ENCODE peak calls at places on chromosomes 12 and 14, in five cellular contexts. H, F, Q, W and S are unnamed samples.
A peak's percentile ranks its signal among the peaks of the same experiment; 100 is the strongest.

GRCh38 chr14:66038214-66038977 is 447.8 kb upstream of the CCDC196 start:
- DNase-seq in Q (no peak), F (no peak), W (no peak), H (peak; percentile 87), S (no peak)

GRCh38 chr12:1592444-1593231 is 1.7 kb downstream of the FBXL14 start:
- DNase-seq in Q (no peak), W (peak; percentile 64), F (no peak), H (no peak), S (no peak)

GRCh38 chr14:102893452-102893851 is 29.0 kb upstream of the AMN start:
- DNase-seq in H (peak; percentile 95), F (no peak), W (no peak), Q (peak; percentile 93), S (no peak)

GRCh38 chr12:56236091-56236490 is 6.2 kb downstream of the SLC39A5 start:
- DNase-seq in Q (no peak), H (no peak), F (no peak), W (no peak), S (no peak)

GRCh38 chr14:23751591-23751990 is 115.4 kb downstream of the DHRS2 start:
- DNase-seq in H (no peak), Q (no peak), F (no peak), W (no peak), S (no peak)

GRCh38 chr14:96911499-96912130 is 114.4 kb downstream of the VRK1 start:
- DNase-seq in F (no peak), Q (no peak), W (peak; percentile 2), H (no peak), S (peak; percentile 82)

GRCh38 chr14:35565896-35566464 is 32.0 kb downstream of the INSM2 start:
- DNase-seq in F (no peak), H (no peak), Q (no peak), W (no peak), S (no peak)

GRCh38 chr14:91170504-91171121 is 56.7 kb downstream of the DGLUCY start:
- DNase-seq in F (no peak), W (no peak), H (peak; percentile 71), Q (no peak), S (no peak)

GRCh38 chr12:62919827-62920226 is 15.1 kb downstream of the PPM1H start:
- DNase-seq in Q (peak; percentile 8), F (no peak), W (no peak), H (peak; percentile 32), S (no peak)

GRCh38 chr12:8052679-8053078 is 13.5 kb downstream of the C3AR1 start:
- DNase-seq in W (no peak), Q (no peak), F (no peak), H (no peak), S (no peak)

GRCh38 chr12:77813558-77813957 is 17.1 kb upstream of the NAV3 start:
- DNase-seq in F (no peak), H (no peak), W (no peak), Q (no peak), S (no peak)

GRCh38 chr14:103084021-103084919 is at the start of gene LBHD2:
- DNase-seq in W (no peak), Q (no peak), F (no peak), H (peak; percentile 19), S (no peak)

GRCh38 chr14:23153891-23154796 is 29.3 kb downstream of the SLC7A8 start:
- DNase-seq in F (peak; percentile 28), H (peak; percentile 97), Q (no peak), W (no peak), S (peak; percentile 10)

GRCh38 chr12:22234561-22234960 is 99.9 kb downstream of the ST8SIA1 start:
- DNase-seq in W (no peak), H (peak; percentile 86), Q (no peak), F (no peak), S (no peak)

GRCh38 chr12:2273288-2273687 is 220.5 kb downstream of the CACNA1C start:
- DNase-seq in F (no peak), H (peak; percentile 90), W (no peak), Q (no peak), S (no peak)

GRCh38 chr12:2960432-2960956 is 1.3 kb downstream of the TEAD4 start:
- DNase-seq in F (no peak), W (no peak), Q (no peak), H (peak; percentile 39), S (no peak)

GRCh38 chr14:45650754-45651153 is 397.8 kb upstream of the MIS18BP1 start:
- DNase-seq in W (no peak), Q (no peak), H (no peak), F (no peak), S (no peak)

GRCh38 chr12:6829532-6830220 is 1.5 kb downstream of the P3H3 start:
- DNase-seq in Q (no peak), H (no peak), W (no peak), F (no peak), S (no peak)

GRCh38 chr14:31110872-31111271 is 84.7 kb upstream of the STRN3 start:
- DNase-seq in W (no peak), F (no peak), H (no peak), Q (no peak), S (no peak)

GRCh38 chr12:91202390-91202789 is 19.8 kb upstream of the DCN start:
- DNase-seq in Q (no peak), H (no peak), W (no peak), F (no peak), S (no peak)

GRCh38 chr12:91332305-91332704 is 149.7 kb upstream of the DCN start:
- DNase-seq in F (no peak), Q (no peak), H (peak; percentile 54), W (no peak), S (no peak)

GRCh38 chr14:52926994-52927393 is 23.9 kb downstream of the FERMT2 start:
- DNase-seq in F (no peak), Q (no peak), W (no peak), H (peak; percentile 70), S (no peak)

GRCh38 chr12:109833307-109834189 is at the start of gene TRPV4:
- DNase-seq in H (peak; percentile 25), F (no peak), W (no peak), Q (no peak), S (no peak)
- H3K4me3 ChIP-seq in H (peak within 1 kb of the TSS; percentile 71), F (peak within 1 kb of the TSS; percentile 48), W (no peak within 1 kb of the TSS), Q (peak within 1 kb of the TSS; percentile 70), S (no peak within 1 kb of the TSS)

GRCh38 chr12:33439587-33440011 is at the start of gene SYT10:
- DNase-seq in Q (no peak), W (no peak), H (no peak), F (no peak), S (no peak)
- H3K4me3 ChIP-seq in Q (peak within 1 kb of the TSS; percentile 51), W (no peak within 1 kb of the TSS), H (peak within 1 kb of the TSS; percentile 79), F (peak within 1 kb of the TSS; percentile 49), S (no peak within 1 kb of the TSS)

DNA sequence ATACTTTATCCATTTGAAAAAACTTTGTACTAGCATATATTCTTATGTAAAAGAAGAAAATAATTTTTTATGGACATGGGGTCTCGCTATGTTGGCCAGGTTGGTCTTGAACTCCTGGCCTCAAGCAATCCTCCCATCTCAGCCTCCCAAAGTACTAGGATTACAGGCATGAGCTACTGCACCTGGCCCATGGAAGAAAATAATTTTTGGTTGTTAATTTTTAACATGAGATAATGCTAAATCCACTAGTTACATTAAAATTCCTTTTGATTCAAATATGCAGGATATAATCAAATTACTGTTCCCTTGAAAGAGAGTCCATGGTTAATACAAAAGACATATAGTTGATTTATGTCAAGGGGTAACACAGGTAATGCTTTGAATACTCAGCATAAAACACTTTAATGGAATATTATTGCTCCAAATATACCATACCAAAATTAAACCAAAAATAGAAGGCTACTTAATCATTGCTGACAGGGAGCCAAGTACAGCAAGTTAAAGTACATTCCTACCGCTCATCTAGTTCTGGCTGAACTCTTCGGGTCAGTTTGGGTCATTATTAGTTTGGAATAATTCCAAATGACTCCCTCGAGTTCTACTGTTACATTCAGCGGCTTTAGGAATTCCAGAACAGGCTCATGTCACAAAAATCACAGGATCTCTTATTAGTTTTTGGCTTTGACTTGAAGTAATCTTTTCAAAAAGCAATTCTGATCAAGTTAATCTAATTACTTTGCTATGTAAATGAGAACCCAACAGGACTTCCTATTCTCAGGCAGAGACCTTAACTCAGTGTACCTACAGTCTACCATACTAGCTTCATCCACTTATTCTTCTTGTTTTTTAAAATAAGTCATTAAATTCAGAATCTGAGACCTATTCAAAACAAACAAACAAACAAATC is 6.1 kb downstream of the SOS2 start:
- DNase-seq in F (no peak), Q (peak; percentile 36), H (peak; percentile 89), W (no peak), S (no peak)
- H3K4me3 ChIP-seq in F (no peak overlapping the region), Q (no peak overlapping the region), H (no peak overlapping the region), W (no peak overlapping the region), S (no peak overlapping the region)

GRCh38 chr14:74861734-74862090 is 14.2 kb downstream of the PROX2 start:
- DNase-seq in Q (no peak), H (no peak), W (no peak), F (no peak), S (no peak)
- H3K4me3 ChIP-seq in Q (no peak overlapping the region), H (no peak overlapping the region), W (no peak overlapping the region), F (no peak overlapping the region), S (no peak overlapping the region)

GRCh38 chr12:52926596-52927241 is 21.8 kb upstream of the KRT8 start:
- DNase-seq in F (no peak), H (no peak), Q (no peak), W (no peak), S (no peak)

GRCh38 chr12:52927964-52928363 is 21.0 kb upstream of the KRT18 start:
- DNase-seq in W (no peak), F (no peak), Q (no peak), H (no peak), S (no peak)

GRCh38 chr12:52924764-52925716 is 20.2 kb upstream of the KRT8 start:
- DNase-seq in H (peak; percentile 97), F (no peak), Q (peak; percentile 62), W (no peak), S (no peak)

GRCh38 chr12:52929538-52929937 is 19.4 kb upstream of the KRT18 start:
- DNase-seq in H (no peak), F (no peak), Q (no peak), W (no peak), S (no peak)

GRCh38 chr12:52925717-52926595 is 21.1 kb upstream of the KRT8 start:
- DNase-seq in H (no peak), W (no peak), F (no peak), Q (no peak), S (no peak)
- H3K4me3 ChIP-seq in H (no peak overlapping the region), W (no peak overlapping the region), F (no peak overlapping the region), Q (no peak overlapping the region), S (no peak overlapping the region)